ENCODE peak calls at places on chromosomes 16 and 17, in six cellular contexts. A is H1, F is gastrocnemius medialis, M is stomach, D is right lobe of liver, Q is prostate gland. P is an unnamed sample.

GRCh38 chr16:88195021-88195581 is 187.7 kb upstream of the ZNF469 start:
- DNase-seq in A (no peak), F (no peak), M (no peak), D (no peak), Q (no peak), P (no peak)

GRCh38 chr16:29806096-29806579 is at the start of gene MAZ:
- DNase-seq in A (no peak), F (no peak), M (no peak), D (no peak), Q (no peak), P (no peak)

GRCh38 chr17:33463887-33464286 is 170.8 kb upstream of the ASIC2 start:
- DNase-seq in A (no peak), F (no peak), M (no peak), D (no peak), Q (no peak), P (no peak)

GRCh38 chr17:43543300-43543699 is 2.8 kb downstream of the ETV4 start:
- DNase-seq in A (no peak), F (no peak), M (no peak), D (no peak), Q (no peak), P (no peak)

GRCh38 chr17:62653002-62653830 is 25.7 kb downstream of the MRC2 start:
- DNase-seq in A (no peak), F (no peak), M (peak; percentile 63), D (peak; percentile 72), Q (no peak), P (peak; percentile 65)

GRCh38 chr17:5629133-5629532 is 44.8 kb upstream of the NLRP1 start:
- DNase-seq in A (no peak), F (no peak), M (no peak), D (no peak), Q (no peak), P (no peak)

GRCh38 chr17:10757067-10757466 is 27.2 kb upstream of the TMEM220 start:
- DNase-seq in A (no peak), F (peak; percentile 12), M (peak; percentile 95), D (peak; percentile 88), Q (no peak), P (peak; percentile 82)

GRCh38 chr17:81909966-81910839 is 996 bp downstream of the PCYT2 start:
- DNase-seq in A (no peak), F (no peak), M (peak; percentile 62), D (peak; percentile 75), Q (no peak), P (peak; percentile 39)

GRCh38 chr16:16019488-16019887 is 70.1 kb downstream of the ABCC1 start:
- DNase-seq in A (no peak), F (no peak), M (no peak), D (no peak), Q (no peak), P (no peak)

GRCh38 chr17:66401364-66401763 is 99.0 kb downstream of the PRKCA start:
- DNase-seq in A (no peak), F (no peak), M (no peak), D (no peak), Q (no peak), P (no peak)

GRCh38 chr17:48613862-48614694 is 1.0 kb downstream of the HOXB8 start:
- DNase-seq in A (no peak), F (no peak), M (no peak), D (no peak), Q (no peak), P (no peak)

GRCh38 chr17:41519501-41520224 is 973 bp upstream of the KRT15 start:
- DNase-seq in A (no peak), F (no peak), M (no peak), D (no peak), Q (peak; percentile 73), P (peak; percentile 53)

GRCh38 chr16:3101841-3102470 is 2.9 kb upstream of the ZSCAN10 start:
- DNase-seq in A (no peak), F (no peak), M (no peak), D (no peak), Q (no peak), P (no peak)

GRCh38 chr16:65808735-65809134 is 557.8 kb upstream of the CDH5 start:
- DNase-seq in A (no peak), F (no peak), M (no peak), D (no peak), Q (no peak), P (no peak)

GRCh38 chr17:50358177-50358576 is 12.3 kb downstream of the XYLT2 start:
- DNase-seq in A (no peak), F (no peak), M (no peak), D (no peak), Q (no peak), P (no peak)

GRCh38 chr16:3490911-3491629 is 4.2 kb downstream of the C16orf90 start:
- DNase-seq in A (no peak), F (no peak), M (peak; percentile 57), D (peak; percentile 65), Q (no peak), P (peak; percentile 35)

GRCh38 chr16:4261557-4262172 is 11.2 kb downstream of the TFAP4 start:
- DNase-seq in A (no peak), F (no peak), M (no peak), D (no peak), Q (no peak), P (peak; percentile 31)

GRCh38 chr17:27978689-27979175 is 63.7 kb upstream of the NLK start:
- DNase-seq in A (no peak), F (no peak), M (no peak), D (no peak), Q (no peak), P (no peak)

GRCh38 chr16:74717367-74717766 is 16.7 kb upstream of the MLKL start:
- DNase-seq in A (no peak), F (no peak), M (no peak), D (peak; percentile 31), Q (no peak), P (no peak)

GRCh38 chr17:75906143-75906884 is 1.6 kb upstream of the MRPL38 start:
- DNase-seq in A (no peak), F (no peak), M (no peak), D (no peak), Q (no peak), P (no peak)

GRCh38 chr16:17519041-17519440 is 48.3 kb upstream of the XYLT1 start:
- DNase-seq in A (no peak), F (no peak), M (no peak), D (no peak), Q (no peak), P (no peak)

GRCh38 chr17:4358154-4358553 is 8.3 kb downstream of the UBE2G1 start:
- DNase-seq in A (no peak), F (no peak), M (no peak), D (no peak), Q (no peak), P (no peak)

GRCh38 chr16:28974007-28974436 is 556 bp upstream of the SPNS1 start:
- DNase-seq in A (peak; percentile 15), F (no peak), M (peak; percentile 44), D (no peak), Q (no peak), P (peak; percentile 45)

GRCh38 chr17:19812407-19812806 is 55.3 kb downstream of the ULK2 start:
- DNase-seq in A (no peak), F (no peak), M (no peak), D (no peak), Q (no peak), P (no peak)

GRCh38 chr17:2155482-2156051 is 100.7 kb downstream of the HIC1 start:
- DNase-seq in A (no peak), F (no peak), M (no peak), D (no peak), Q (no peak), P (no peak)

GRCh38 chr16:29318037-29318436 is 88.5 kb downstream of the NPIPB11 start:
- DNase-seq in A (no peak), F (no peak), M (no peak), D (no peak), Q (no peak), P (no peak)

GRCh38 chr17:38751803-38752118 is 780 bp upstream of the PSMB3 start:
- DNase-seq in A (no peak), F (no peak), M (peak; percentile 84), D (peak; percentile 87), Q (peak; percentile 79), P (peak; percentile 88)

GRCh38 chr16:19991614-19992013 is 82.1 kb downstream of the GPR139 start:
- DNase-seq in A (no peak), F (no peak), M (no peak), D (no peak), Q (no peak), P (no peak)

DNA sequence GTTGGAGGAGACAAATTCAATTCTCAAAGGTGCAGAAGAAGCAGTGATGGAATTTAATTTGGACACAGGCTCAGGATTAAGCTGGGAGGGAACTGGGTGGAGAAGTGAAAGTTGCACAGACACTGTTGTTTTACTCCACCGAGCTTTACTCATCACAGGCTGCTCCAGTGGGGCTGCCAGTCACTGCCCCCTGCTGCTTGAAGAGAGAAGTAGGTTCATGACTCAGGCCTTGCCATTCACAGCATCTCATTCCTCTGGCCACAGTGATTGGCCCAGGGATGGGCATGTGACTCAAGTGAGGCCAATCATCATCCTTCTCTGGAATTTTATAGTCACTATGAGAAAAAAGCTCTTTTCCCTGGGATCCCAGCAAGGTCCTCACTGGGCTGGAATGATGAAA is 11.8 kb downstream of the GNAO1 start:
- DNase-seq in A (no peak), F (no peak), M (no peak), D (no peak), Q (no peak), P (no peak)
- TF ChIP-seq CTCF in A (peak; percentile 48), F (no peak), M (no peak), D (peak; percentile 57), Q (no peak), P (no peak)

DNA sequence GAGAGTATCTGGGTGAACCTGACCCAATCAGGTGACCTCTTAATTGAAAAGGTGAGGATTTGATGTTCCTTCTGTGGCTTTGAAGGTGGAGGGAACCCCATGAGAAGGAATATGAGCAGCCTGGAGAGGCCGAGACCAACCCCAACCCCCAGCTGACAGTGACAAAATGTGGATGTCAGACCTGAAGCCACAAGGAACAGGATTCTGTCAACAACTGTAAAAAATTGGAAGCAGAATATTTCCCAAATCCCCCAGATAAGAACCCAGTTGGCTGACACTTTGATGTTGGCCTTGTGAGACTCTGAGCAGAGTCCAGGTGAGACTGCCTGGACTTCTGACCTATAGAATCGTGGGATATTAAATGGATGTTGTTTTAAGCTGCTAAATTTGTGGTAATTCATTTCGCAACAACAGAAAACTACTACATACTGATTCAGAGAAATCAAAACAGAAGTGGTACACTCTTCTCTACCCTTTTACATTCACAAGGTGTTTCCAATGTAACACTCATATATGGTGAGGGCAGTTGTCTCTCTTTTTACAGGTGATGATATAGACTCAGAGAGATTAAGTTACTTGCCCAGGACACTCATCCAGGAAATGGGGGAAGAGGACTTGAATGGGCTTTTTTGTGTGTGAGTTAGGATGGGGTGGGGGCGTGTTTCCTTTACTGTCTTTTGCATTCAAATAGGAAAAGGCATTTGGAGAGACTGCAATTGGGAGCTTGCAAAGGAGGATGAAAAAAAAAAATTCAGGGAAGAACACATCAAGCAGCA is 29.8 kb upstream of the SALL1 start:
- DNase-seq in A (no peak), F (no peak), M (no peak), D (no peak), Q (no peak), P (no peak)
- H3K27ac ChIP-seq in A (peak overlapping the region; percentile 24), F (no peak overlapping the region), M (no peak overlapping the region), D (no peak overlapping the region), Q (no peak overlapping the region), P (no peak overlapping the region)

GRCh38 chr17:60559995-60560859 is 34.2 kb upstream of the APPBP2 start:
- DNase-seq in A (no peak), F (no peak), M (peak; percentile 69), D (peak; percentile 80), Q (no peak), P (no peak)
- TF ChIP-seq POLR2A in A (no peak), F (no peak), M (no peak), D (no peak), Q (no peak), P (no peak)

GRCh38 chr17:7988750-7989178 is 13.7 kb upstream of the GUCY2D start:
- DNase-seq in A (no peak), F (peak; percentile 40), M (no peak), D (no peak), Q (peak; percentile 83), P (peak; percentile 81)
- TF ChIP-seq CTCF in A (peak; percentile 40), F (peak; percentile 73), M (no peak), D (peak; percentile 78), Q (peak; percentile 90), P (peak; percentile 64)